ENCODE peak calls at places on chromosome 11, in five cellular contexts. T, R, J, K and D are unnamed samples.

GRCh38 chr11:134382830-134383229 is 29.2 kb downstream of the B3GAT1 start:
- DNase-seq in J (no peak), K (no peak), T (no peak), R (no peak), D (no peak)

GRCh38 chr11:11396290-11397042 is 43.4 kb upstream of the CSNK2A3 start:
- DNase-seq in K (no peak), R (peak; percentile 76), T (no peak), J (no peak), D (peak; percentile 77)

GRCh38 chr11:128776088-128776433 is 82.2 kb downstream of the FLI1 start:
- DNase-seq in J (no peak), R (no peak), T (no peak), K (peak; percentile 12), D (no peak)

GRCh38 chr11:76602431-76602861 is 68.1 kb downstream of the LRRC32 start:
- DNase-seq in T (peak; percentile 88), R (no peak), J (peak; percentile 33), K (no peak), D (no peak)

GRCh38 chr11:122655527-122656072 is at the start of gene UBASH3B:
- DNase-seq in J (peak; percentile 81), R (peak; percentile 92), K (peak; percentile 56), T (peak; percentile 69), D (no peak)

GRCh38 chr11:102946237-102946636 is 9.3 kb downstream of the MMP13 start:
- DNase-seq in J (no peak), T (no peak), R (no peak), K (no peak), D (no peak)

GRCh38 chr11:94544582-94544831 is 786 bp downstream of the FUT4 start:
- DNase-seq in K (peak; percentile 5), R (no peak), J (no peak), T (no peak), D (no peak)

GRCh38 chr11:94926698-94927237 is 46.6 kb downstream of the CWC15 start:
- DNase-seq in K (no peak), T (no peak), J (no peak), R (peak; percentile 99), D (peak; percentile 68)

GRCh38 chr11:118098996-118099837 is 12.5 kb upstream of the SMIM35 start:
- DNase-seq in K (no peak), R (no peak), T (no peak), J (peak; percentile 57), D (no peak)